ENCODE peak calls at places on chromosomes 7 and 10, in eight cellular contexts. One of them, this sample, is unnamed.

GRCh38 chr10:60298408-60299389 is 91.0 kb downstream of the ANK3 start:
- DNase-seq in B cell: no peak
- DNase-seq in tibial nerve: no peak
- DNase-seq in uterus: no peak
- DNase-seq in colonic mucosa: no peak
- DNase-seq in left ventricle myocardium inferior: no peak
- DNase-seq in LNCaP clone FGC: no peak
- DNase-seq in brain microvascular endothelial cell: no peak
- DNase-seq in this sample: no peak

GRCh38 chr10:126777726-126778125 is 107.2 kb upstream of the C10orf90 start:
- DNase-seq in left ventricle myocardium inferior: no peak
- DNase-seq in B cell: no peak
- DNase-seq in brain microvascular endothelial cell: no peak
- DNase-seq in uterus: no peak
- DNase-seq in LNCaP clone FGC: no peak
- DNase-seq in tibial nerve: no peak
- DNase-seq in colonic mucosa: no peak
- DNase-seq in this sample: no peak

GRCh38 chr7:127920787-127921438 is 110.3 kb downstream of the LRRC4 start:
- DNase-seq in brain microvascular endothelial cell: peak; percentile 22
- DNase-seq in B cell: no peak
- DNase-seq in colonic mucosa: no peak
- DNase-seq in uterus: no peak
- DNase-seq in tibial nerve: no peak
- DNase-seq in LNCaP clone FGC: no peak
- DNase-seq in left ventricle myocardium inferior: no peak
- DNase-seq in this sample: no peak

GRCh38 chr10:71222541-71223364 is 10.4 kb downstream of the UNC5B start:
- DNase-seq in brain microvascular endothelial cell: no peak
- DNase-seq in colonic mucosa: no peak
- DNase-seq in left ventricle myocardium inferior: no peak
- DNase-seq in B cell: no peak
- DNase-seq in tibial nerve: no peak
- DNase-seq in uterus: peak; percentile 20
- DNase-seq in LNCaP clone FGC: no peak
- DNase-seq in this sample: peak; percentile 11

GRCh38 chr7:132435016-132435990 is 141.0 kb downstream of the PLXNA4 start:
- DNase-seq in B cell: no peak
- DNase-seq in colonic mucosa: no peak
- DNase-seq in left ventricle myocardium inferior: no peak
- DNase-seq in LNCaP clone FGC: no peak
- DNase-seq in uterus: no peak
- DNase-seq in tibial nerve: no peak
- DNase-seq in brain microvascular endothelial cell: no peak
- DNase-seq in this sample: no peak

GRCh38 chr7:151382079-151382885 is 27.6 kb downstream of the WDR86 start:
- DNase-seq in brain microvascular endothelial cell: no peak
- DNase-seq in tibial nerve: no peak
- DNase-seq in left ventricle myocardium inferior: peak; percentile 14
- DNase-seq in uterus: no peak
- DNase-seq in LNCaP clone FGC: no peak
- DNase-seq in colonic mucosa: no peak
- DNase-seq in B cell: peak; percentile 81
- DNase-seq in this sample: no peak

GRCh38 chr7:158973440-158973839 is 117.1 kb downstream of the DYNC2I1 start:
- DNase-seq in brain microvascular endothelial cell: no peak
- DNase-seq in tibial nerve: no peak
- DNase-seq in LNCaP clone FGC: peak; percentile 34
- DNase-seq in B cell: peak; percentile 54
- DNase-seq in colonic mucosa: no peak
- DNase-seq in left ventricle myocardium inferior: peak; percentile 45
- DNase-seq in uterus: no peak
- DNase-seq in this sample: peak; percentile 78

GRCh38 chr10:132700168-132701098 is 85.5 kb downstream of the NKX6-2 start:
- DNase-seq in LNCaP clone FGC: no peak
- DNase-seq in B cell: no peak
- DNase-seq in colonic mucosa: peak; percentile 59
- DNase-seq in brain microvascular endothelial cell: peak; percentile 45
- DNase-seq in uterus: no peak
- DNase-seq in tibial nerve: no peak
- DNase-seq in left ventricle myocardium inferior: peak; percentile 14
- DNase-seq in this sample: no peak

GRCh38 chr10:17643339-17643754 is 604 bp upstream of the STAM start:
- DNase-seq in brain microvascular endothelial cell: peak; percentile 80
- DNase-seq in uterus: peak; percentile 75
- DNase-seq in B cell: no peak
- DNase-seq in left ventricle myocardium inferior: peak; percentile 70
- DNase-seq in tibial nerve: no peak
- DNase-seq in colonic mucosa: no peak
- DNase-seq in LNCaP clone FGC: no peak
- DNase-seq in this sample: no peak

GRCh38 chr7:55048221-55048859 is 29.5 kb downstream of the EGFR start:
- DNase-seq in tibial nerve: peak; percentile 65
- DNase-seq in brain microvascular endothelial cell: no peak
- DNase-seq in colonic mucosa: peak; percentile 50
- DNase-seq in B cell: no peak
- DNase-seq in left ventricle myocardium inferior: no peak
- DNase-seq in LNCaP clone FGC: peak; percentile 85
- DNase-seq in uterus: no peak
- DNase-seq in this sample: no peak

GRCh38 chr7:79741684-79742083 is 288.2 kb upstream of the MAGI2 start:
- DNase-seq in LNCaP clone FGC: no peak
- DNase-seq in B cell: no peak
- DNase-seq in uterus: no peak
- DNase-seq in brain microvascular endothelial cell: no peak
- DNase-seq in colonic mucosa: no peak
- DNase-seq in left ventricle myocardium inferior: no peak
- DNase-seq in tibial nerve: no peak
- DNase-seq in this sample: no peak

GRCh38 chr7:144468990-144469732 is 65.7 kb upstream of the NOBOX start:
- DNase-seq in colonic mucosa: no peak
- DNase-seq in left ventricle myocardium inferior: no peak
- DNase-seq in brain microvascular endothelial cell: peak; percentile 27
- DNase-seq in B cell: no peak
- DNase-seq in tibial nerve: no peak
- DNase-seq in uterus: no peak
- DNase-seq in LNCaP clone FGC: no peak
- DNase-seq in this sample: no peak

GRCh38 chr7:253491-254336 is 36.3 kb upstream of the FOXL3 start:
- DNase-seq in colonic mucosa: no peak
- DNase-seq in uterus: no peak
- DNase-seq in tibial nerve: no peak
- DNase-seq in B cell: no peak
- DNase-seq in LNCaP clone FGC: no peak
- DNase-seq in brain microvascular endothelial cell: no peak
- DNase-seq in left ventricle myocardium inferior: no peak
- DNase-seq in this sample: no peak

GRCh38 chr10:33413093-33413442 is 78.6 kb upstream of the NRP1 start:
- DNase-seq in tibial nerve: no peak
- DNase-seq in brain microvascular endothelial cell: peak; percentile 7
- DNase-seq in LNCaP clone FGC: no peak
- DNase-seq in B cell: no peak
- DNase-seq in uterus: no peak
- DNase-seq in left ventricle myocardium inferior: no peak
- DNase-seq in colonic mucosa: no peak
- DNase-seq in this sample: no peak

GRCh38 chr7:43799605-43800004 is 41.1 kb downstream of the BLVRA start:
- DNase-seq in uterus: no peak
- DNase-seq in left ventricle myocardium inferior: no peak
- DNase-seq in brain microvascular endothelial cell: no peak
- DNase-seq in LNCaP clone FGC: no peak
- DNase-seq in B cell: no peak
- DNase-seq in tibial nerve: no peak
- DNase-seq in colonic mucosa: no peak
- DNase-seq in this sample: no peak

GRCh38 chr10:45433716-45434469 is 59.9 kb downstream of the ALOX5 start:
- DNase-seq in colonic mucosa: no peak
- DNase-seq in uterus: no peak
- DNase-seq in brain microvascular endothelial cell: no peak
- DNase-seq in LNCaP clone FGC: no peak
- DNase-seq in left ventricle myocardium inferior: no peak
- DNase-seq in B cell: no peak
- DNase-seq in tibial nerve: no peak
- DNase-seq in this sample: peak; percentile 73

GRCh38 chr7:78677391-78677790 is 776.1 kb downstream of the MAGI2 start:
- DNase-seq in left ventricle myocardium inferior: no peak
- DNase-seq in uterus: no peak
- DNase-seq in LNCaP clone FGC: no peak
- DNase-seq in brain microvascular endothelial cell: no peak
- DNase-seq in tibial nerve: no peak
- DNase-seq in B cell: no peak
- DNase-seq in colonic mucosa: no peak
- DNase-seq in this sample: no peak
- TF ChIP-seq CTCF in left ventricle myocardium inferior: no peak
- TF ChIP-seq CTCF in uterus: no peak
- TF ChIP-seq CTCF in LNCaP clone FGC: no peak
- TF ChIP-seq CTCF in brain microvascular endothelial cell: no peak
- TF ChIP-seq CTCF in tibial nerve: no peak
- TF ChIP-seq CTCF in B cell: no peak
- TF ChIP-seq CTCF in colonic mucosa: no peak
- TF ChIP-seq CTCF in this sample: no peak

GRCh38 chr10:63987212-63987611 is 466.0 kb downstream of the REEP3 start:
- DNase-seq in brain microvascular endothelial cell: no peak
- DNase-seq in B cell: no peak
- DNase-seq in left ventricle myocardium inferior: no peak
- DNase-seq in tibial nerve: no peak
- DNase-seq in LNCaP clone FGC: no peak
- DNase-seq in uterus: no peak
- DNase-seq in colonic mucosa: no peak
- DNase-seq in this sample: no peak
- TF ChIP-seq CTCF in brain microvascular endothelial cell: no peak
- TF ChIP-seq CTCF in B cell: peak; percentile 14
- TF ChIP-seq CTCF in left ventricle myocardium inferior: no peak
- TF ChIP-seq CTCF in tibial nerve: no peak
- TF ChIP-seq CTCF in LNCaP clone FGC: no peak
- TF ChIP-seq CTCF in uterus: no peak
- TF ChIP-seq CTCF in colonic mucosa: no peak
- TF ChIP-seq CTCF in this sample: no peak

DNA sequence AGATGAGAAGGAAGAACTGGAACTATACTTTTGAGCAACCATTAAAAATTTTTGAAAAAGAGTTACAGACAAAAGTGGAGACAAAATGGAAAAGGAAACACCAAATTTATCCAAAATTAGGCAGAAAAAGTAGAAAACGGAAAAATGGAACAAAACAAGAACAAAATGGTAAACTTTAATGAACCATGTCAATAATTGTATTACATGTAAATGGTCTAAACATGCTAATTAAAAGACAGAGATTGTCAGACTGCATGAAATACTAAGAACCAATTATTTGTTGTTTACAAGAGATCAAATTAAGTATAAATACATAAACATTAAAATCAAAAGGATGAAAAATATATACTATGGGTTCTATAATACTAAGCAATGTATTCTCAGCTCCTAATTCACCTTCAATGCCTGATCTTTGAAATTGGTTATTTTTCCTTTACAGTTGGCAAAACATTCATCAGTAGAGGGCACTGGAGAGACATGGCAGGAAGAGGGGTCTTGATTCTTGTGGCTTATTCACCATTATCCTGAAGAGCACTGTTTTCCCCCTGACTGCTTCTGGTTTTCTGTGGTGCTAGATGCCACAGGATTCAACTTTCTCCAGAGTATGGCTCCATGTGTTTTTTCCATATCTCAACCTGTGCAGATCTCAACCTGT is 124.9 kb downstream of the ELFN1 start:
- DNase-seq in uterus: no peak
- DNase-seq in colonic mucosa: no peak
- DNase-seq in tibial nerve: no peak
- DNase-seq in LNCaP clone FGC: no peak
- DNase-seq in B cell: no peak
- DNase-seq in left ventricle myocardium inferior: no peak
- DNase-seq in brain microvascular endothelial cell: no peak
- DNase-seq in this sample: no peak
- TF ChIP-seq CTCF in uterus: no peak
- TF ChIP-seq CTCF in colonic mucosa: no peak
- TF ChIP-seq CTCF in tibial nerve: no peak
- TF ChIP-seq CTCF in LNCaP clone FGC: no peak
- TF ChIP-seq CTCF in B cell: no peak
- TF ChIP-seq CTCF in left ventricle myocardium inferior: no peak
- TF ChIP-seq CTCF in brain microvascular endothelial cell: peak; percentile 43
- TF ChIP-seq CTCF in this sample: no peak

GRCh38 chr10:118624747-118625146 is 29.3 kb upstream of the PRLHR start:
- DNase-seq in brain microvascular endothelial cell: no peak
- DNase-seq in LNCaP clone FGC: no peak
- DNase-seq in tibial nerve: no peak
- DNase-seq in uterus: no peak
- DNase-seq in left ventricle myocardium inferior: no peak
- DNase-seq in colonic mucosa: no peak
- DNase-seq in B cell: no peak
- DNase-seq in this sample: no peak

GRCh38 chr10:118628397-118628796 is 32.9 kb upstream of the PRLHR start:
- DNase-seq in tibial nerve: no peak
- DNase-seq in left ventricle myocardium inferior: no peak
- DNase-seq in colonic mucosa: no peak
- DNase-seq in LNCaP clone FGC: no peak
- DNase-seq in brain microvascular endothelial cell: no peak
- DNase-seq in uterus: no peak
- DNase-seq in B cell: no peak
- DNase-seq in this sample: no peak

GRCh38 chr10:118629211-118629610 is 33.8 kb upstream of the PRLHR start:
- DNase-seq in B cell: no peak
- DNase-seq in tibial nerve: peak; percentile 13
- DNase-seq in brain microvascular endothelial cell: no peak
- DNase-seq in uterus: peak; percentile 75
- DNase-seq in left ventricle myocardium inferior: no peak
- DNase-seq in LNCaP clone FGC: no peak
- DNase-seq in colonic mucosa: no peak
- DNase-seq in this sample: no peak

GRCh38 chr10:118625504-118625903 is 30.1 kb upstream of the PRLHR start:
- DNase-seq in uterus: peak; percentile 77
- DNase-seq in B cell: no peak
- DNase-seq in colonic mucosa: no peak
- DNase-seq in tibial nerve: no peak
- DNase-seq in left ventricle myocardium inferior: no peak
- DNase-seq in brain microvascular endothelial cell: no peak
- DNase-seq in LNCaP clone FGC: no peak
- DNase-seq in this sample: no peak

DNA sequence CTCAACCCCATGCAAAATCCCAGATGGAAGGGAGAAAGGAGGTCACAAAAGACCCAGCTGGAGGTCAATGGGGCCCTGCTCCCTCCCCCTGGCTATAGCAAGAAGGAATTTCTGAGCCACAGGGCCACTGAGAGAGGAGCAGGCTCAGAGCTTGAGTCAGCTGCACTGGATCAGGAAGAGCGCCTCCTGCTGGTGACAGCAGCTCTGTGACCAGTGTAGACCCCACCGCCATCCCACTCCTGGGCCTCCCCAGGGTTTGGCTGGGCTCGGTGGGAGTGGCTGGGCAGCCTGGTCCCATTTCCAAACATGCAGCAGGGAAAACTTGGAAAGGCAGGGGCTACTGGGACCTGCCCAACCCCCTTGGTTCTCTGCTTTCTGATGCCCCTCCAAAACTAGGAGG is 31.5 kb upstream of the PRLHR start:
- DNase-seq in brain microvascular endothelial cell: no peak
- DNase-seq in B cell: no peak
- DNase-seq in LNCaP clone FGC: no peak
- DNase-seq in uterus: no peak
- DNase-seq in colonic mucosa: no peak
- DNase-seq in left ventricle myocardium inferior: no peak
- DNase-seq in tibial nerve: no peak
- DNase-seq in this sample: no peak
- TF ChIP-seq CTCF in brain microvascular endothelial cell: peak; percentile 19
- TF ChIP-seq CTCF in B cell: no peak
- TF ChIP-seq CTCF in LNCaP clone FGC: peak; percentile 26
- TF ChIP-seq CTCF in uterus: no peak
- TF ChIP-seq CTCF in colonic mucosa: no peak
- TF ChIP-seq CTCF in left ventricle myocardium inferior: no peak
- TF ChIP-seq CTCF in tibial nerve: no peak
- TF ChIP-seq CTCF in this sample: no peak